ENCODE peak calls at places on chromosomes 1 and 21, in ten cellular contexts. U is body of pancreas; O is activated naive CD4-positive, alpha-beta T cell treated with Interleukin-2 at 50 U/mL for 16 hours; A is RWPE1; P is GM19239; H is left ventricle myocardium inferior; Z is SJSA1; D is iris pigment epithelial cell; G is thoracic aorta; J is hypothalamus. B is an unnamed sample.

GRCh38 chr1:50976111-50976889 is 6.3 kb downstream of the CDKN2C start:
- DNase-seq in U (no peak), O (peak; percentile 7), A (no peak), P (no peak), H (no peak), Z (peak; percentile 85), D (no peak), G (no peak), J (no peak), B (no peak)

GRCh38 chr1:29569971-29570634 is 333.8 kb downstream of the PTPRU start:
- DNase-seq in U (no peak), O (no peak), A (peak; percentile 96), P (no peak), H (no peak), Z (peak; percentile 2), D (peak; percentile 56), G (no peak), J (no peak), B (peak; percentile 94)

GRCh38 chr1:15788624-15789301 is 18.7 kb downstream of the UQCRHL start:
- DNase-seq in U (no peak), O (no peak), A (peak; percentile 46), P (no peak), H (no peak), Z (peak; percentile 55), D (peak; percentile 88), G (no peak), J (no peak), B (peak; percentile 22)

GRCh38 chr1:206655471-206655882 is 20.1 kb downstream of the DYRK3 start:
- DNase-seq in U (peak; percentile 69), O (no peak), A (no peak), P (no peak), H (peak; percentile 45), Z (no peak), D (no peak), G (no peak), J (no peak), B (no peak)

GRCh38 chr21:43305336-43305665 is 121.6 kb downstream of the SIK1 start:
- DNase-seq in U (no peak), O (no peak), A (no peak), P (no peak), H (peak; percentile 2), Z (no peak), D (no peak), G (no peak), J (no peak), B (no peak)

GRCh38 chr1:70499695-70500094 is 88.6 kb downstream of the CTH start:
- DNase-seq in U (no peak), O (no peak), A (no peak), P (no peak), H (no peak), Z (no peak), D (no peak), G (no peak), J (no peak), B (no peak)

GRCh38 chr1:173496757-173497323 is 19.7 kb downstream of the PRDX6 start:
- DNase-seq in U (no peak), O (no peak), A (no peak), P (no peak), H (no peak), Z (no peak), D (no peak), G (no peak), J (no peak), B (no peak)

GRCh38 chr1:204080163-204080903 is 7.4 kb downstream of the SOX13 start:
- DNase-seq in U (peak; percentile 97), O (no peak), A (peak; percentile 100), P (no peak), H (peak; percentile 74), Z (peak; percentile 92), D (peak; percentile 91), G (peak; percentile 82), J (no peak), B (no peak)

GRCh38 chr1:70043806-70044205 is 161.6 kb downstream of the LRRC40 start:
- DNase-seq in U (no peak), O (no peak), A (peak; percentile 26), P (no peak), H (no peak), Z (peak; percentile 68), D (peak; percentile 92), G (no peak), J (no peak), B (peak; percentile 32)

GRCh38 chr1:6491480-6491962 is at the start of gene PLEKHG5:
- DNase-seq in U (no peak), O (no peak), A (peak; percentile 91), P (no peak), H (no peak), Z (peak; percentile 72), D (peak; percentile 64), G (no peak), J (no peak), B (peak; percentile 86)

GRCh38 chr1:162983671-162984425 is 85.3 kb upstream of the RGS4 start:
- DNase-seq in U (no peak), O (no peak), A (no peak), P (no peak), H (no peak), Z (no peak), D (peak; percentile 46), G (no peak), J (no peak), B (no peak)

GRCh38 chr1:157400766-157401165 is 151.5 kb downstream of the FCRL5 start:
- DNase-seq in U (no peak), O (no peak), A (no peak), P (no peak), H (no peak), Z (no peak), D (no peak), G (no peak), J (no peak), B (no peak)

GRCh38 chr1:9459784-9460407 is 79.4 kb upstream of the SLC25A33 start:
- DNase-seq in U (no peak), O (no peak), A (no peak), P (no peak), H (no peak), Z (no peak), D (no peak), G (no peak), J (no peak), B (no peak)

GRCh38 chr1:68484618-68485017 is 12.3 kb downstream of the DEPDC1 start:
- DNase-seq in U (no peak), O (no peak), A (no peak), P (no peak), H (no peak), Z (no peak), D (no peak), G (no peak), J (no peak), B (no peak)

GRCh38 chr1:229508823-229509337 is 739 bp upstream of the NUP133 start:
- DNase-seq in U (no peak), O (no peak), A (no peak), P (no peak), H (no peak), Z (no peak), D (peak; percentile 3), G (no peak), J (no peak), B (no peak)

GRCh38 chr1:186828612-186829542 is at the start of gene PLA2G4A:
- DNase-seq in U (peak; percentile 16), O (no peak), A (peak; percentile 68), P (no peak), H (peak; percentile 19), Z (peak; percentile 28), D (peak; percentile 84), G (no peak), J (no peak), B (peak; percentile 72)

GRCh38 chr1:156319664-156320063 is 18.4 kb downstream of the CCT3 start:
- DNase-seq in U (no peak), O (no peak), A (peak; percentile 19), P (no peak), H (no peak), Z (peak; percentile 44), D (peak; percentile 27), G (no peak), J (no peak), B (peak; percentile 15)

GRCh38 chr1:221716713-221717490 is 25.0 kb downstream of the DUSP10 start:
- DNase-seq in U (no peak), O (no peak), A (no peak), P (no peak), H (no peak), Z (no peak), D (peak; percentile 35), G (no peak), J (no peak), B (no peak)

GRCh38 chr1:62810420-62811274 is 26.7 kb downstream of the ATG4C start:
- DNase-seq in U (no peak), O (no peak), A (no peak), P (peak; percentile 19), H (no peak), Z (no peak), D (no peak), G (no peak), J (no peak), B (no peak)

GRCh38 chr1:116521186-116521585 is 49.6 kb downstream of the CD58 start:
- DNase-seq in U (no peak), O (no peak), A (no peak), P (no peak), H (no peak), Z (peak; percentile 49), D (no peak), G (no peak), J (no peak), B (no peak)

GRCh38 chr1:191690931-191691330 is 467.3 kb upstream of the RGS18 start:
- DNase-seq in U (no peak), O (no peak), A (no peak), P (no peak), H (no peak), Z (no peak), D (no peak), G (no peak), J (no peak), B (no peak)

GRCh38 chr1:205273551-205273982 is 45.8 kb downstream of the TMCC2 start:
- DNase-seq in U (peak; percentile 95), O (peak; percentile 86), A (peak; percentile 96), P (peak; percentile 93), H (peak; percentile 83), Z (peak; percentile 76), D (peak; percentile 68), G (no peak), J (peak; percentile 61), B (no peak)

GRCh38 chr1:195664628-195665027 is 943.6 kb downstream of the KCNT2 start:
- DNase-seq in U (no peak), O (no peak), A (no peak), P (no peak), H (no peak), Z (no peak), D (peak; percentile 12), G (no peak), J (no peak), B (peak; percentile 0)

GRCh38 chr1:109901508-109902145 is 9.0 kb upstream of the CSF1 start:
- DNase-seq in U (peak; percentile 73), O (no peak), A (peak; percentile 35), P (no peak), H (peak; percentile 47), Z (no peak), D (no peak), G (no peak), J (no peak), B (no peak)

GRCh38 chr1:12067900-12068821 is 5.1 kb downstream of the TNFRSF8 start:
- DNase-seq in U (no peak), O (peak; percentile 71), A (peak; percentile 28), P (peak; percentile 40), H (no peak), Z (no peak), D (peak; percentile 81), G (no peak), J (no peak), B (no peak)

GRCh38 chr1:206911064-206911663 is 10.6 kb downstream of the FCMR start:
- DNase-seq in U (peak; percentile 59), O (peak; percentile 34), A (peak; percentile 93), P (peak; percentile 54), H (no peak), Z (peak; percentile 79), D (peak; percentile 66), G (no peak), J (no peak), B (peak; percentile 29)

GRCh38 chr1:6280761-6281451 is 20.0 kb upstream of the GPR153 start:
- DNase-seq in U (no peak), O (no peak), A (no peak), P (no peak), H (no peak), Z (no peak), D (no peak), G (no peak), J (no peak), B (no peak)

GRCh38 chr1:2151252-2151651 is 43.3 kb downstream of the FAAP20 start:
- DNase-seq in U (no peak), O (no peak), A (no peak), P (no peak), H (no peak), Z (no peak), D (peak; percentile 65), G (no peak), J (no peak), B (no peak)